ENCODE peak calls at places on chromosomes 16 and 17, in seven cellular contexts. C is body of pancreas; K is IMR-90; B is neural progenitor cell; G is fibroblast of lung; W is H1; Z is CD8-positive, alpha-beta memory T cell. L is an unnamed sample. For H3K36me3, the result is how much of the 10 kb centered on the place peaks cover.

GRCh38 chr16:88894681-88895300 is 28.3 kb upstream of the PABPN1L start:
- DNase-seq in C (no peak), K (no peak), B (no peak), G (no peak), W (no peak), Z (no peak), L (no peak)

GRCh38 chr17:32819035-32819434 is 57.9 kb downstream of the MYO1D start:
- DNase-seq in C (no peak), K (no peak), B (no peak), G (peak), W (no peak), Z (no peak), L (peak)

GRCh38 chr17:42865638-42866094 is 14.7 kb downstream of the AOC3 start:
- DNase-seq in C (no peak), K (no peak), B (no peak), G (no peak), W (no peak), Z (no peak), L (no peak)

GRCh38 chr17:44222112-44222869 is 2.8 kb upstream of the UBTF start:
- DNase-seq in C (peak), K (peak), B (peak), G (peak), W (no peak), Z (no peak), L (no peak)

GRCh38 chr17:33989357-33990148 is 265.5 kb upstream of the CCL2 start:
- DNase-seq in C (no peak), K (no peak), B (no peak), G (no peak), W (no peak), Z (no peak), L (no peak)

GRCh38 chr17:65100316-65101140 is 36.6 kb upstream of the RGS9 start:
- DNase-seq in C (peak), K (peak), B (peak), G (peak), W (peak), Z (peak), L (no peak)

GRCh38 chr16:71426069-71426879 is 15.6 kb downstream of the TLE7 start:
- DNase-seq in C (peak), K (peak), B (peak), G (peak), W (peak), Z (peak), L (no peak)

GRCh38 chr17:55219484-55219883 is 45.3 kb upstream of the HLF start:
- DNase-seq in C (no peak), K (no peak), B (no peak), G (no peak), W (no peak), Z (no peak), L (no peak)

GRCh38 chr16:82943371-82943770 is 316.6 kb downstream of the CDH13 start:
- DNase-seq in C (no peak), K (peak), B (no peak), G (no peak), W (no peak), Z (no peak), L (no peak)

GRCh38 chr16:21167360-21167759 is 8.9 kb downstream of the LDAF1 start:
- DNase-seq in C (no peak), K (peak), B (no peak), G (peak), W (no peak), Z (no peak), L (peak)

GRCh38 chr17:35169964-35170363 is 22.3 kb downstream of the UNC45B start:
- DNase-seq in C (no peak), K (no peak), B (no peak), G (no peak), W (no peak), Z (no peak), L (no peak)

GRCh38 chr17:74972973-74973328 is 392 bp upstream of the HID1 start:
- DNase-seq in C (no peak), K (no peak), B (no peak), G (no peak), W (no peak), Z (no peak), L (no peak)
- H3K4me3 ChIP-seq in C (no peak), K (peak), B (peak), G (no peak), W (peak), Z (peak), L (peak)

GRCh38 chr17:8025176-8025911 is 13.5 kb upstream of the ALOX15B start:
- DNase-seq in C (no peak), K (no peak), B (no peak), G (no peak), W (no peak), Z (no peak), L (no peak)
- H3K36me3 ChIP-seq in C (under half), K (under half), B (under half), G (under half), W (under half), Z (under half), L (under half)

DNA sequence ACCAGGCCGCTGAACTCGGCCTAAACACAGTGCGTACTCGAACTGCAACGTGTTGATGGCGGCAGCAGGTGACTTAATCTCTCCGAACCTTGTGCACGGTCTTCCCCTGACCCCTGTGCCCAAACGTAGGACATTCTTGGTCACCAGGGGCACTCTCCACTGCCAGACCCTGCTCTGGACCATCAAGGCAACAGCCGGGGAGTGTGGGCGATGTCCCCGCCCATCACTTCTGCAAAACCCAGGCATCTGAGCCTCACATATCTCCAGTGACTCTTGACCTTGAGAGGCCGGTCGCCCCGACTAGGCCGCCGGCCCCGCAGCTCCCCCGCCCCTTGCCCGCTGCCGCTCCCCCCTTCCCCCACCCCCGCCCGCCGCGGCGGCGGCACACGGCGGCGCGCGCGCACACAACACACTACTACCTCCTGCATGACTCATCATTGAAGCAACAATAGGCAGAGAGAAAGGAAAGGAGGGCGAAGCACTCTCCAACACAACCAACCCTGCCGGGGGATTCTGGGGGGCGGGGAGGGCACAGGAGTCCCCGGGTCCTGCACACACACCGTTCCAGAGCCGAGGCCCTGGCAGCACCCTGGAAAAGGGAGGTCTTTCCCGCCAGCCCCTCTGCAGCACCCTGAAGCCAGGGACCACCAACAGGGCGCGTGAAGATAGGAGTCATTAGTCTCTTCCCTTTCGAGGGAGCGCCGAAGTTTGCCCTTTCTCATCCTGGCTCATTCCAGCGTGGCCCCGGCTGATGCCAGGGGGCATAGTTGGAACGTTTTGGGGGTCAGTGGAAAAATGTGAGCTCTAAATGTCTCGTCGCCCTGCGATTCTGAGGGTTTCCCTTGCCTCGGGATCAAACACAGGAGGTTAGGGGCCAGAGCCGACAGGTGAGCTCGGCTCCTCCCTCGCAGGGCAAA is 1.9 kb downstream of the MNT start:
- DNase-seq in C (peak), K (peak), B (peak), G (peak), W (no peak), Z (peak), L (no peak)
- H3K4me3 ChIP-seq in C (no peak), K (peak), B (peak), G (peak), W (peak), Z (peak), L (peak)

DNA sequence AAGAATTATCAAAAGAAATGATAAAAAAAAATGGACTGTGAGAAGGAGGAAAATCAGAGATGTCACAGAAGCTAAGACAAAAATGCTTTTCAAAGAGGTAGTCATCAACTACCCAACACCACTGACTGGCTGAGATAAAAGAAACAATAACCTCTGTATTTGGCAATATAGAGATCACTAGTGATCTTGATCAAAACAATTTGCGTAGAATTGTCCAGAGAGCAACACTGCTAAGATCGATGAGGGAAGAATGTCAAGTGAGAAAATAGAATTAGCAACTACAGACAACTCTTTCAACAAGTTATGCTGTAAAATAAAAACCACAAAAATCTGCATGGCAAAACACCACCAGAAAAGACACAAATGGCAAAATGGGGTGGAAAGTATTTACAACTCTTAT is 66.0 kb downstream of the BRIP1 start:
- DNase-seq in C (no peak), K (no peak), B (no peak), G (no peak), W (no peak), Z (no peak), L (no peak)
- H3K36me3 ChIP-seq in C (under half), K (under half), B (under half), G (under half), W (under half), Z (under half), L (under half)

GRCh38 chr16:49281481-49281842 is at the start of gene CBLN1:
- DNase-seq in C (no peak), K (no peak), B (no peak), G (no peak), W (no peak), Z (no peak), L (no peak)

GRCh38 chr16:49282690-49283375 is 1.2 kb upstream of the CBLN1 start:
- DNase-seq in C (peak), K (no peak), B (peak), G (no peak), W (peak), Z (no peak), L (no peak)

GRCh38 chr16:49281843-49282642 is 405 bp upstream of the CBLN1 start:
- DNase-seq in C (peak), K (peak), B (peak), G (peak), W (peak), Z (no peak), L (no peak)

GRCh38 chr16:49284962-49285361 is 3.3 kb upstream of the CBLN1 start:
- DNase-seq in C (no peak), K (no peak), B (no peak), G (no peak), W (no peak), Z (no peak), L (no peak)

DNA sequence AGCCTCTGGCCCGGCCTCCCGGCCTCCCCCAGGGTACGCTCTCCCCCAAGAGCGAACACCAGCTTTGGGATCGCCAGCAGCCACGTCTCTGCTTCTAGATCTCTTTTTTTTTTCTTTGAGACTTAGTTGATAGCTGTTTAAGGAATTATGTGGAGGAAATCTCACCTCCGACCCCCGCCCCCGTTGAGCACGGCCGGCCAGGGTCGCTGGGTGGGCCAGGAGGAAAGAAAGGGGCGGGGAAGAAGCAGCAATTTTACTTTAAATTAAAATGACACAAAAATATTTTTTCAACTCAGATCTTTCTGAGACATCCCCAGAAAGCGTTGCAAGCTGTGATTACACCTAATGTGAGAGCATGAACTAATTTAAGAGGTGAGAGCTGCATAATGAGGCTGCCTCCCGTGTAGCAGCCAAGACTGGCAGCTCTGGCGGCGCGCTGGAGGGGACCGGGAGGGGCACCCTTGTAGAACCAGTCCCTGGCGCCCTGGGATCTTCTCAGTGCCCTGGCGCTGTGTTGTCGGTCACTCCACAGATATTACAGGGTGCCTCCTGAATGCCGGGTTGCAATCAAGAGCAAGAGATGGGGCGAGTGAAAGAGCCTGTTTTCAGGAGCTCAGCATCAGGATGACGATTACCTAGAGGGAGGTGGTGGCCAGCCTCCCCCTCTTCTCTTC is 1.9 kb upstream of the CBLN1 start:
- DNase-seq in C (no peak), K (no peak), B (peak), G (no peak), W (no peak), Z (no peak), L (no peak)
- H3K4me3 ChIP-seq in C (no peak), K (no peak), B (peak), G (no peak), W (peak), Z (no peak), L (no peak)

GRCh38 chr16:11572301-11572995 is 14.3 kb downstream of the LITAF start:
- DNase-seq in C (no peak), K (no peak), B (no peak), G (no peak), W (no peak), Z (peak), L (no peak)

GRCh38 chr16:11571549-11571948 is 15.2 kb downstream of the LITAF start:
- DNase-seq in C (no peak), K (no peak), B (no peak), G (no peak), W (no peak), Z (no peak), L (no peak)

GRCh38 chr16:11570258-11570657 is 16.5 kb downstream of the LITAF start:
- DNase-seq in C (no peak), K (no peak), B (no peak), G (no peak), W (no peak), Z (no peak), L (no peak)

GRCh38 chr16:11566398-11566797 is 20.3 kb downstream of the LITAF start:
- DNase-seq in C (no peak), K (no peak), B (no peak), G (no peak), W (no peak), Z (no peak), L (no peak)

GRCh38 chr16:11570796-11571195 is 15.9 kb downstream of the LITAF start:
- DNase-seq in C (no peak), K (no peak), B (no peak), G (no peak), W (no peak), Z (no peak), L (no peak)
- H3K36me3 ChIP-seq in C (under half), K (under half), B (under half), G (under half), W (under half), Z (under half), L (under half)

GRCh38 chr16:4239682-4240175 is 2.2 kb downstream of the SRL start:
- DNase-seq in C (no peak), K (no peak), B (no peak), G (no peak), W (no peak), Z (no peak), L (no peak)

GRCh38 chr16:4240624-4241023 is 1.3 kb downstream of the SRL start:
- DNase-seq in C (no peak), K (no peak), B (peak), G (no peak), W (no peak), Z (no peak), L (no peak)

GRCh38 chr16:4241601-4242270 is at the start of gene SRL:
- DNase-seq in C (no peak), K (no peak), B (no peak), G (no peak), W (no peak), Z (no peak), L (no peak)

GRCh38 chr16:4244254-4244812 is 2.5 kb upstream of the SRL start:
- DNase-seq in C (peak), K (peak), B (peak), G (no peak), W (no peak), Z (no peak), L (no peak)

DNA sequence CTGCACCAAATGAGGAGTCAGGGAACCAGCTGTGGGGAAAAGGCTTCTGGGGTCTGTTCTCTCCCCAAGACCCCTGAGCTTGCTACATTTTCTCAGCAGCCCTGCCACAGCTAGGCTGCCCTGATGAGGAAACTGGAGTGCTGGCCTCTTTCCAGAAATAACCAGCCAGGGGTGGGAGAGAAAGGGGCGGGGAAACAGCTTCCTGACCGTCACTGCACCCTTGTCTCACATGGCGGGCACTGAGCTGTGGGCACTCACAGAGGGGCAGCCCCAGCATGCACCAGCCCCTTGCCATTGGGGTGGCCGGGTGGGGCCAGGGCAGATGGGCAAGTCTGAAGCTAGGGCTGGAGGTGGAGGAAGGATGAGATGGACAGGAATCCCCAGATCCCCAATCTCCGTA is 2.9 kb downstream of the SRL start:
- DNase-seq in C (no peak), K (no peak), B (no peak), G (no peak), W (no peak), Z (no peak), L (no peak)
- H3K4me3 ChIP-seq in C (no peak), K (no peak), B (no peak), G (no peak), W (no peak), Z (no peak), L (no peak)

DNA sequence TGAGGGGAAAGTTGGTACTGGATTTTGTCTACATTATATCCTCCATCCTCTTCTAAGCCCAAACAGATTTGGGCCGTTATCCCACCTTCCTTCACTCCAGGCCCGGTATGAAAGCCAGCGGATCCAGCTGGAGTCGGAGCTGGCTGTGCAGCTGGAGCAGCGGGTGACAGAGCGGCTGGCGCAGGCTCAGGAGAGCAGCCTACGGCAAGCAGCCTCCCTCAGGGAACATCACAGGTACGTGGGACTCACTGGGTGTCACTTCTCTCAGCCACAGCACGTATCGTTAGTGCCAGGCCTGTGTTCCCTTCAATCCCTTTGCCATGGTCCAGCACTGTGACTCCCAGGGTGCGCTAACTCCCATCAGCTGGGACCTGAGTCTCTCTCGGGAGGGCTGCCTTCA is 11.3 kb downstream of the CNTROB start:
- DNase-seq in C (no peak), K (no peak), B (no peak), G (no peak), W (no peak), Z (no peak), L (no peak)
- H3K36me3 ChIP-seq in C (under half), K (half or more), B (under half), G (under half), W (under half), Z (under half), L (under half)